ENCODE peak calls at places on chromosomes 5 and 9, in four cellular contexts. N, T, F and L are unnamed samples.

GRCh38 chr5:15577132-15577531 is 77.2 kb downstream of the FBXL7 start:
- DNase-seq in F (no peak), T (no peak), N (no peak), L (no peak)

GRCh38 chr5:78761831-78762230 is 113.3 kb upstream of the LHFPL2 start:
- DNase-seq in F (no peak), N (no peak), T (no peak), L (peak)

GRCh38 chr9:125074976-125075375 is 68.4 kb downstream of the SCAI start:
- DNase-seq in F (no peak), T (no peak), N (no peak), L (no peak)

GRCh38 chr5:159392881-159393280 is 62.6 kb upstream of the IL12B start:
- DNase-seq in N (no peak), T (no peak), F (no peak), L (no peak)

GRCh38 chr9:87529666-87530065 is 32.0 kb downstream of the DAPK1 start:
- DNase-seq in F (no peak), N (no peak), T (no peak), L (peak)

GRCh38 chr9:109779711-109780452 is at the start of gene PALM2AKAP2:
- DNase-seq in F (peak), N (no peak), T (peak), L (no peak)

GRCh38 chr9:35891649-35892048 is 14.4 kb upstream of the HRCT1 start:
- DNase-seq in T (no peak), F (no peak), N (no peak), L (peak)

GRCh38 chr5:75054110-75054930 is 2.0 kb upstream of the GCNT4 start:
- DNase-seq in T (peak), N (no peak), F (peak), L (no peak)

GRCh38 chr5:57576317-57576716 is 93.7 kb upstream of the ACTBL2 start:
- DNase-seq in T (no peak), F (no peak), N (no peak), L (no peak)

GRCh38 chr9:115099891-115100290 is 18.1 kb downstream of the TNC start:
- DNase-seq in F (no peak), N (no peak), T (no peak), L (no peak)

GRCh38 chr5:115453391-115454095 is 91.0 kb downstream of the FEM1C start:
- DNase-seq in F (no peak), N (no peak), T (no peak), L (no peak)

GRCh38 chr5:73783823-73784222 is 157.8 kb downstream of the ARHGEF28 start:
- DNase-seq in N (no peak), F (no peak), T (no peak), L (no peak)

GRCh38 chr5:77492653-77493000 is 511 bp upstream of the WDR41 start:
- DNase-seq in T (no peak), F (no peak), N (no peak), L (no peak)
- TF ChIP-seq CTCF in T (no peak), F (no peak), N (peak), L (no peak)

DNA sequence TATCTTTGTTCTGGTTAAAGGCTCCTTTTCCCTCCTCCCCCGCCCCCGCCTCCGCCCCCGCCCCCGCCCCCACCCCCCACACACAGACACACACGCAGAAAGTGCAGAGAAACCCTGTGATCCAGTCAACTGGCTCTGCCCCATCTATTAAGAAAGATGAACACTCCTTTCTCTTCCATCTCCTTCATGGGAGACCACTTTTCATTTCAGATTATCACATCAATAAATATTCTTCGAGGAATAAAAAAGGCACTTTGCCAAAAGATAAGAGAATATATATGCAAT is 127.0 kb downstream of the TMEM161B start:
- DNase-seq in F (no peak), T (no peak), N (no peak), L (no peak)
- TF ChIP-seq CTCF in F (no peak), T (peak), N (no peak), L (no peak)

DNA sequence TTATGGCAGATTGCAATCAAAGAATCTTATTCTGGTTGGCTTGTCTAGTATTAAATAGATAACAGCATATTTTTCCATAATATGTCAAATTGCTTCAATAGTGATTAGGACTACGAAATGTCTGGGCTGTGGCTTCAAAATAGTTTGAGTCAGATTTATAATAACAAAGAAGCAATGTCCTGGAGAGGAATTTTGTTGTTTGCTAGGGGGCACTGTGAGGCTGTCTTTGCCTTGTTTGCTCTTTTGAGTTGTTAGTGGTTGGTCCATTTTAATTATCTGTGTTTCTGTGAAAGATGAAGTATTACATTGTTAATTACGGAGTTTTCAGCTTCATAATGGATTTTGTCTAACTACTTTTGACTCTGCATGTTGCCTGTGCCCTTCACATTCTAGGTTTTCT is 713.6 kb downstream of the TLE4 start:
- DNase-seq in T (no peak), N (no peak), F (peak), L (no peak)
- TF ChIP-seq CTCF in T (peak), N (no peak), F (peak), L (no peak)

DNA sequence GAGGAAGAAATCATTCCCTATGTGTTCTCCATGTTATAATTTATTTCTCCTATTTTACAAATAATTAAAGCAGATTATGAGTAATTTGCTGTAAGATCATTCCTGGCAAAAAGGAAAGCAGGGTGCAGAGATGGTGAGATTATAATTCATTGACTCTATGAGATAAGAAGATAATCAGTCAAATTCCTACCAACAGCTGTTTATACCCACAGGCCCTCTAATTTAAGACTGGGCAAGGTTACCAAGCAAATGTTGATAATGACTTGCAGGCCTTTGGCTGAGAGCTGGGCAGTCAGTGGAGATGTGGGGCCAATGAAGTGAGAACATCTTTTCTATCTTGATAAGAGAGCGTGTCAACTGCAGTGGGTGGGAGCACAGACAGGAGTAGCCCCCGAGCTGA is 222.7 kb downstream of the ICE1 start:
- DNase-seq in T (no peak), F (no peak), N (no peak), L (no peak)
- TF ChIP-seq CTCF in T (no peak), F (no peak), N (no peak), L (no peak)

DNA sequence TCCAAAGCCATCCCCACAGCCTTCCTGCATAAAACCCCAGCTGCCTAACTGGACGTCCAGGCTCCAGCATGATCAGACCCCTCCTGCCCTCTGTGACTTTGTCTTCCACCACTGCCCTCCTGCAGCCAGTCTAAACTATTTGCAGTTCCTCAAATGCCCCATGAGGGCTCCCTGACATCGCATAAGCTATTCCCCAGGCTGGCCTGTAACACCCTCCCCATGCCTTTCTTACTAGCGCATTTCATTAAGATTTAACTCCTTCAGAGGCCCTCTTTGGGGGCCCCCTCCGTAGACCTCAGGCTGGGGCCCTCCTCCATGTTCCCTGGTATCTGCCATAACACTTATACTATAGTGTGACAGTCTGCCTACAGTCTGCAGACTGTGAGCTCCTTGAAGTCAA is 15.5 kb upstream of the SMIM23 start:
- DNase-seq in T (no peak), N (no peak), F (no peak), L (peak)
- TF ChIP-seq CTCF in T (peak), N (no peak), F (no peak), L (no peak)

GRCh38 chr9:68843239-68843638 is 138.2 kb downstream of the PIP5K1B start:
- DNase-seq in N (no peak), F (no peak), T (no peak), L (no peak)
- TF ChIP-seq CTCF in N (no peak), F (no peak), T (no peak), L (no peak)

DNA sequence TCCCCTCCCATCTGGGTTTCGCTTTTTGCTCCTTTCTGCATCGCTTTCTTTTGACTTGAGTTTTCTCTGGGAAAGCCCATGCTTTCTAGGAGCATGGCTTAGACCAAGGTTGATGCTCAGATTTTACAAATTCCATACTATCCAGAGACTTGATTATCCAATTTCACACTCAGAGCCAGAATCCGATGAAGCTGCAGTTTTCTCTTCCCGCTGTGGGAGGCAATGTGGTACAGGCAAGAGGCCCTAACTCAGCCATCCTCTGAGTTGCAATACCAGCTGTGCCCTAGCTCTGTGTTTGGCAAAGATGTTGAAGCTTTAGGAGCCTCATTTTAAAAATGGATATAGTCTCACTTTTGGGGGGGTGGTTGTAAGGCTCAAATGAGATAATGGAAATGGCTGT is 85.1 kb downstream of the BRINP1 start:
- DNase-seq in N (no peak), F (peak), T (peak), L (no peak)
- TF ChIP-seq CTCF in N (no peak), F (peak), T (peak), L (no peak)